ENCODE peak calls at places on chromosomes 13 and 19, in five cellular contexts. A is brain microvascular endothelial cell, Y is left ventricle myocardium inferior, I is endothelial cell of umbilical vein, B is fibroblast of pulmonary artery. Q is an unnamed sample.

GRCh38 chr13:113207890-113208423 is 512 bp downstream of the PCID2 start:
- DNase-seq in B (peak), Y (peak), A (peak), I (peak), Q (no peak)

GRCh38 chr13:33763021-33763420 is 54.9 kb upstream of the RFC3 start:
- DNase-seq in A (no peak), I (no peak), B (peak), Y (no peak), Q (no peak)

GRCh38 chr13:24356837-24357236 is 47.5 kb downstream of the C1QTNF9 start:
- DNase-seq in I (no peak), B (no peak), A (no peak), Y (no peak), Q (no peak)

GRCh38 chr13:77699059-77699680 is 1.7 kb downstream of the SLAIN1 start:
- DNase-seq in A (no peak), I (no peak), Y (no peak), B (no peak), Q (no peak)

GRCh38 chr13:110644892-110645521 is 29.7 kb downstream of the NAXD start:
- DNase-seq in A (peak), Y (peak), B (peak), I (peak), Q (no peak)

GRCh38 chr13:92989301-92989700 is 237.3 kb upstream of the GPC6 start:
- DNase-seq in A (no peak), Y (no peak), B (no peak), I (no peak), Q (no peak)

GRCh38 chr13:74168263-74168675 is 34.1 kb upstream of the KLF12 start:
- DNase-seq in Y (no peak), B (no peak), I (no peak), A (no peak), Q (no peak)

GRCh38 chr19:20664917-20665781 is 3.8 kb upstream of the ZNF626 start:
- DNase-seq in A (no peak), B (peak), Y (peak), I (no peak), Q (peak)

GRCh38 chr19:56091751-56092546 is 29.1 kb downstream of the ZNF787 start:
- DNase-seq in B (no peak), Y (no peak), I (no peak), A (no peak), Q (no peak)

GRCh38 chr19:1042689-1043511 is 3.0 kb downstream of the ABCA7 start:
- DNase-seq in B (no peak), A (no peak), I (no peak), Y (no peak), Q (no peak)

GRCh38 chr13:37306778-37307544 is 201.5 kb upstream of the CSNK1A1L start:
- DNase-seq in A (peak), I (peak), Y (no peak), B (peak), Q (no peak)

GRCh38 chr19:3443840-3444694 is 36.3 kb downstream of the SMIM24 start:
- DNase-seq in Y (peak), I (peak), B (peak), A (peak), Q (no peak)

GRCh38 chr13:25890671-25891212 is 161.1 kb downstream of the SHISA2 start:
- DNase-seq in I (no peak), A (no peak), B (peak), Y (no peak), Q (no peak)

GRCh38 chr13:25887962-25888655 is 163.7 kb downstream of the SHISA2 start:
- DNase-seq in Y (no peak), A (no peak), B (no peak), I (no peak), Q (no peak)

GRCh38 chr13:25885418-25885817 is 166.4 kb downstream of the SHISA2 start:
- DNase-seq in B (no peak), I (no peak), A (no peak), Y (no peak), Q (no peak)

GRCh38 chr13:25882732-25883357 is 169.0 kb downstream of the SHISA2 start:
- DNase-seq in I (no peak), B (no peak), A (no peak), Y (no peak), Q (no peak)

GRCh38 chr13:25886438-25887214 is 165.2 kb downstream of the SHISA2 start:
- DNase-seq in B (peak), A (peak), Y (no peak), I (peak), Q (no peak)
- TF ChIP-seq CTCF in B (no peak), A (no peak), Y (no peak), I (no peak), Q (no peak)

DNA sequence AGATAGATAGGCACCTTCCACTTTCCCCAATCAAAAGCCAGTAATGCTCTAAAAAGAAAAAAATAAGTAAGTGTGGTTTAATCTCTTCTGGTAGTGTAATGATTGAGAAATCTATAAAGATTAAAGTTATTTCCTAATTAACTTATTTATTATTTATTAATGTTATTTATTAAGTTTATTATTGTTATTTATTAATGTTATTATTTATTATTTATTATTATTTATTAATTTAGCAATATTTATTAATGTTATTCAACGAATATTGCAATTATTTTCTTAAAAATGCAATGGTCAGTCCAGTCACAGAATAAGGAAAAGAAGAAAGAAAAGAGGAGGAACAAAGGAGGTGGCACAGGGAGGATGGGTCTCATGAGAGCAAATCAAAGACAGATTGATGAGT is 100.7 kb downstream of the FREM2 start:
- DNase-seq in B (no peak), Y (no peak), A (no peak), I (no peak), Q (no peak)
- TF ChIP-seq CTCF in B (no peak), Y (no peak), A (no peak), I (no peak), Q (no peak)

DNA sequence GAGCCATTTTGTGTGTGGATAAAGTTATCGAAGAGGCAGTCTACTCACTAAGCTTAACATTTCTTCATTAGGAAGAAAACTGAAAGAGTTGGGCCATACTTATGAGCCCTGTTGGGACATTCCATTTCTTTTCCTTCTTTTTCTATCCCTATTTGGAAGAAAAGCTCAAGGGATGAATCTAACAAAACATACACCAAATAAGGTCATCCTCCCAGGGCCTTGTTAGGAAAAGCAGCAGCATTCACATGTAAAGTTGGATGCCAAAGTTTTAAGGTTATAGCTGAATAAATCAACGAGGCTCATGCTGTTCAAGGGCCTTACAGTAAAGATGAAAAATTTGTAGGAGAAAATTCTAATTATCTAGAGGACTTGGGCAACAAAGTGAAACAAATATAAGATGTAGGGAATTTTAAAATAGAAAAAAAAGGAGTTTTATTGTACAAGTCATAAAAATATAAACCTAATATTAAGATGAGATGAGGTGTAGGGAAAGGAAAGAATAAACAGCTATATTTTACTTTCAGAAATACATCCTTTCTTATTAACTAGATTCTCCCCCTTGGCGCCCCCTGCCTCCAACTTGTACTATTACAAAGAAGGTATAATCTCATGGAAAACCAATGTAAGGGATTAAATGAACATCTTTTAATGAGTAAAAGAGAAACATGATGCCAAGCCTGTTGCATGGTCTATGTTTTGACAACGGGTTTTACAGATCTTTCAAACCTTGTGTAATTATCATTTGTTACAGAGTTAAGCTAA is 160.4 kb downstream of the PCDH20 start:
- DNase-seq in I (peak), Y (no peak), B (peak), A (no peak), Q (no peak)
- TF ChIP-seq CTCF in I (no peak), Y (peak), B (peak), A (peak), Q (peak)

GRCh38 chr13:43792456-43792855 is 5.7 kb upstream of the ENOX1 start:
- DNase-seq in Y (no peak), A (no peak), B (peak), I (no peak), Q (no peak)
- TF ChIP-seq CTCF in Y (no peak), A (peak), B (peak), I (no peak), Q (peak)

GRCh38 chr13:70098669-70099068 is 9.0 kb upstream of the ATXN8OS start:
- DNase-seq in A (no peak), Y (no peak), I (peak), B (peak), Q (no peak)
- TF ChIP-seq CTCF in A (peak), Y (peak), I (no peak), B (peak), Q (peak)

GRCh38 chr19:35592226-35592625 is 6.3 kb downstream of the PMIS2 start:
- DNase-seq in A (no peak), Y (no peak), I (peak), B (peak), Q (no peak)
- TF ChIP-seq CTCF in A (peak), Y (peak), I (peak), B (peak), Q (peak)

Q was measured in D721Med.